ENCODE peak calls at places on chromosomes 7 and 10, in five cellular contexts. F is prostate gland, P is Daoy, W is stromal cell of bone marrow, G is H7. X is an unnamed sample.

GRCh38 chr7:99128076-99128950 is 15.6 kb downstream of the SMURF1 start:
- DNase-seq in P (no peak), W (no peak), G (no peak), F (peak; percentile 79), X (no peak)

GRCh38 chr7:156895024-156895780 is 2.2 kb upstream of the LMBR1 start:
- DNase-seq in F (no peak), G (no peak), W (no peak), P (no peak), X (no peak)

GRCh38 chr10:100776671-100777070 is 31.3 kb downstream of the PAX2 start:
- DNase-seq in F (no peak), P (no peak), W (no peak), G (peak; percentile 68), X (no peak)

GRCh38 chr10:74231375-74231774 is 80.4 kb downstream of the ADK start:
- DNase-seq in G (no peak), W (no peak), P (peak; percentile 20), F (no peak), X (no peak)

GRCh38 chr10:71889388-71889987 is 38.4 kb upstream of the PSAP start:
- DNase-seq in F (no peak), G (no peak), W (no peak), P (no peak), X (no peak)

GRCh38 chr10:70694410-70695179 is 22.3 kb downstream of the ADAMTS14 start:
- DNase-seq in P (no peak), W (peak; percentile 84), G (no peak), F (no peak), X (no peak)

GRCh38 chr7:146635200-146636032 is 518.8 kb downstream of the CNTNAP2 start:
- DNase-seq in W (no peak), G (no peak), P (no peak), F (no peak), X (no peak)

GRCh38 chr10:57823398-57823797 is 444.3 kb downstream of the IPMK start:
- DNase-seq in F (no peak), W (no peak), P (no peak), G (no peak), X (no peak)

GRCh38 chr10:132626761-132627735 is 89.5 kb downstream of the INPP5A start:
- DNase-seq in P (no peak), F (no peak), G (no peak), W (no peak), X (no peak)

GRCh38 chr7:29977926-29978652 is 11.5 kb downstream of the SCRN1 start:
- DNase-seq in W (no peak), F (no peak), G (peak; percentile 64), P (no peak), X (peak; percentile 11)

GRCh38 chr7:54072710-54073109 is 469.5 kb upstream of the VSTM2A start:
- DNase-seq in P (no peak), W (no peak), F (no peak), G (no peak), X (no peak)

GRCh38 chr7:2024227-2024918 is 208.4 kb downstream of the MAD1L1 start:
- DNase-seq in F (no peak), G (peak; percentile 23), W (no peak), P (no peak), X (no peak)

GRCh38 chr7:28005075-28005847 is 175.3 kb downstream of the JAZF1 start:
- DNase-seq in P (peak; percentile 54), F (no peak), W (no peak), G (no peak), X (no peak)

GRCh38 chr10:102376901-102377300 is 18.6 kb upstream of the NFKB2 start:
- DNase-seq in P (no peak), W (no peak), F (no peak), G (no peak), X (no peak)

GRCh38 chr10:29946953-29947700 is 112.3 kb downstream of the JCAD start:
- DNase-seq in F (peak; percentile 78), G (peak; percentile 24), W (peak; percentile 87), P (peak; percentile 76), X (no peak)

GRCh38 chr7:150308575-150308974 is 14.6 kb upstream of the LRRC61 start:
- DNase-seq in W (no peak), P (no peak), F (no peak), G (no peak), X (no peak)

GRCh38 chr7:28908775-28909174 is 49.4 kb downstream of the TRIL start:
- DNase-seq in F (no peak), P (no peak), W (no peak), G (no peak), X (no peak)

GRCh38 chr10:101007099-101007711 is 7.6 kb downstream of the LZTS2 start:
- DNase-seq in P (no peak), F (no peak), W (no peak), G (no peak), X (no peak)

GRCh38 chr7:38222481-38223096 is 44.5 kb downstream of the STARD3NL start:
- DNase-seq in P (peak; percentile 60), F (peak; percentile 66), W (peak; percentile 45), G (peak; percentile 22), X (peak; percentile 63)

GRCh38 chr10:52623761-52624160 is 148.8 kb downstream of the MBL2 start:
- DNase-seq in P (no peak), G (no peak), W (no peak), F (no peak), X (no peak)

GRCh38 chr10:59991661-59992060 is 85.3 kb upstream of the CCDC6 start:
- DNase-seq in W (peak; percentile 18), F (peak; percentile 84), G (peak; percentile 28), P (peak; percentile 68), X (no peak)

GRCh38 chr7:84336303-84336702 is 141.7 kb upstream of the SEMA3A start:
- DNase-seq in P (peak; percentile 3), F (no peak), W (no peak), G (no peak), X (no peak)

GRCh38 chr7:122212754-122213153 is 68.7 kb upstream of the AASS start:
- DNase-seq in G (no peak), P (no peak), W (no peak), F (no peak), X (no peak)

GRCh38 chr10:25682203-25682950 is 251.7 kb upstream of the MYO3A start:
- DNase-seq in P (peak; percentile 64), F (no peak), W (peak; percentile 18), G (no peak), X (peak; percentile 40)

GRCh38 chr7:151339651-151340377 is 1.8 kb upstream of the NUB1 start:
- DNase-seq in W (no peak), G (no peak), P (no peak), F (no peak), X (no peak)

X was measured in A673.